ENCODE peak calls at places on chromosomes 1 and 21, in four cellular contexts. Z is prostate gland; Y is GM23338; G is CD8-positive, alpha-beta T cell. T is an unnamed sample.
A peak's percentile ranks its signal among the peaks of the same experiment; 100 is the strongest.

GRCh38 chr1:230292739-230293720 is 133.1 kb downstream of the PGBD5 start:
- DNase-seq in Z (no peak), Y (no peak), G (no peak), T (no peak)

GRCh38 chr1:42424201-42424600 is 31.6 kb downstream of the ZMYND12 start:
- DNase-seq in Z (no peak), Y (no peak), G (no peak), T (no peak)

GRCh38 chr1:111990878-111991760 is 1.7 kb upstream of the KCND3 start:
- DNase-seq in Z (peak; percentile 87), Y (peak; percentile 82), G (no peak), T (peak; percentile 67)

GRCh38 chr1:198064181-198064580 is 92.6 kb upstream of the NEK7 start:
- DNase-seq in Z (no peak), Y (no peak), G (no peak), T (no peak)

GRCh38 chr21:15706686-15707085 is 23.1 kb upstream of the USP25 start:
- DNase-seq in Z (peak; percentile 50), Y (no peak), G (no peak), T (peak; percentile 77)

GRCh38 chr1:210448293-210448892 is 119.7 kb downstream of the HHAT start:
- DNase-seq in Z (peak; percentile 11), Y (peak; percentile 80), G (no peak), T (peak; percentile 3)

GRCh38 chr21:31157756-31158155 is 119.5 kb upstream of the KRTAP19-8 start:
- DNase-seq in Z (no peak), Y (peak; percentile 76), G (no peak), T (no peak)

GRCh38 chr1:110765640-110766335 is 91.0 kb upstream of the KCNA3 start:
- DNase-seq in Z (peak; percentile 39), Y (peak; percentile 72), G (peak; percentile 52), T (peak; percentile 13)

GRCh38 chr1:938088-938683 is 14.5 kb downstream of the SAMD11 start:
- DNase-seq in Z (peak; percentile 44), Y (no peak), G (no peak), T (no peak)

GRCh38 chr1:24709748-24710416 is 35.4 kb upstream of the CLIC4 start:
- DNase-seq in Z (no peak), Y (no peak), G (no peak), T (no peak)

GRCh38 chr1:113677250-113678158 is 81.8 kb downstream of the PHTF1 start:
- DNase-seq in Z (no peak), Y (peak; percentile 74), G (no peak), T (peak; percentile 33)

GRCh38 chr1:87200875-87201638 is 127.6 kb upstream of the LMO4 start:
- DNase-seq in Z (no peak), Y (peak; percentile 66), G (no peak), T (peak; percentile 19)

GRCh38 chr1:62782197-62782886 is 1.6 kb upstream of the ATG4C start:
- DNase-seq in Z (no peak), Y (no peak), G (no peak), T (no peak)

GRCh38 chr1:9874412-9874811 is 35.7 kb downstream of the CTNNBIP1 start:
- DNase-seq in Z (no peak), Y (no peak), G (no peak), T (no peak)

GRCh38 chr21:32099812-32100416 is 178.9 kb downstream of the MIS18A start:
- DNase-seq in Z (no peak), Y (peak; percentile 62), G (no peak), T (no peak)

GRCh38 chr1:170664283-170664827 is 424 bp downstream of the PRRX1 start:
- DNase-seq in Z (no peak), Y (peak; percentile 33), G (no peak), T (no peak)

GRCh38 chr1:107138767-107139445 is 1.9 kb upstream of the NTNG1 start:
- DNase-seq in Z (no peak), Y (peak; percentile 11), G (peak; percentile 5), T (no peak)

GRCh38 chr1:234618726-234619049 is 8.7 kb upstream of the IRF2BP2 start:
- DNase-seq in Z (no peak), Y (no peak), G (no peak), T (no peak)

GRCh38 chr1:157085416-157085815 is 14.2 kb downstream of the ETV3L start:
- DNase-seq in Z (no peak), Y (no peak), G (no peak), T (no peak)

GRCh38 chr1:53477626-53478025 is 18.4 kb downstream of the DMRTB1 start:
- DNase-seq in Z (no peak), Y (no peak), G (no peak), T (no peak)

GRCh38 chr21:34881421-34881820 is 167.7 kb downstream of the RUNX1 start:
- DNase-seq in Z (no peak), Y (no peak), G (no peak), T (no peak)

GRCh38 chr21:45640001-45640887 is 3.3 kb upstream of the PCBP3 start:
- DNase-seq in Z (no peak), Y (peak; percentile 7), G (no peak), T (no peak)

GRCh38 chr1:154219511-154219910 is 1.2 kb upstream of the UBAP2L start:
- DNase-seq in Z (no peak), Y (peak; percentile 11), G (no peak), T (no peak)

GRCh38 chr1:167061073-167061464 is 29.1 kb downstream of the GPA33 start:
- DNase-seq in Z (no peak), Y (no peak), G (no peak), T (no peak)

GRCh38 chr1:187951817-187952216 is 1123.1 kb downstream of the PLA2G4A start:
- DNase-seq in Z (no peak), Y (no peak), G (no peak), T (no peak)

GRCh38 chr1:21779613-21780521 is 3.1 kb downstream of the USP48 start:
- DNase-seq in Z (no peak), Y (no peak), G (no peak), T (no peak)

GRCh38 chr1:46522184-46522968 is 29.1 kb downstream of the KNCN start:
- DNase-seq in Z (peak; percentile 57), Y (no peak), G (no peak), T (peak; percentile 8)

GRCh38 chr1:10415211-10415930 is 14.9 kb upstream of the CENPS start:
- DNase-seq in Z (no peak), Y (peak; percentile 21), G (no peak), T (peak; percentile 56)

GRCh38 chr1:227764019-227764391 is 28.8 kb downstream of the SNAP47 start:
- DNase-seq in Z (no peak), Y (no peak), G (no peak), T (no peak)

GRCh38 chr1:232625319-232625868 is 4.5 kb downstream of the SIPA1L2 start:
- DNase-seq in Z (no peak), Y (no peak), G (no peak), T (no peak)

GRCh38 chr1:64505944-64506658 is 36.2 kb downstream of the CACHD1 start:
- DNase-seq in Z (no peak), Y (no peak), G (peak; percentile 39), T (peak; percentile 11)

GRCh38 chr1:5444365-5444890 is 547.8 kb downstream of the NPHP4 start:
- DNase-seq in Z (no peak), Y (no peak), G (no peak), T (no peak)

GRCh38 chr21:46056450-46056903 is 41.4 kb upstream of the COL6A2 start:
- DNase-seq in Z (no peak), Y (peak; percentile 51), G (no peak), T (no peak)

GRCh38 chr1:30623431-30623830 is 100.0 kb downstream of the MATN1 start:
- DNase-seq in Z (no peak), Y (no peak), G (no peak), T (no peak)

GRCh38 chr1:90579212-90579802 is 137.8 kb downstream of the BARHL2 start:
- DNase-seq in Z (no peak), Y (peak; percentile 74), G (no peak), T (peak; percentile 22)

GRCh38 chr1:200660719-200661118 is 9.0 kb downstream of the DDX59 start:
- DNase-seq in Z (no peak), Y (no peak), G (no peak), T (no peak)

GRCh38 chr1:89637496-89637895 is 4.6 kb downstream of the LRRC8C start:
- DNase-seq in Z (no peak), Y (no peak), G (no peak), T (no peak)

GRCh38 chr21:33971492-33972013 is 55.9 kb upstream of the ATP5PO start:
- DNase-seq in Z (peak; percentile 29), Y (peak; percentile 78), G (no peak), T (no peak)

GRCh38 chr1:242623751-242624150 is 99.3 kb upstream of the PLD5 start:
- DNase-seq in Z (no peak), Y (no peak), G (no peak), T (no peak)
- H3K4me3 ChIP-seq in Z (no peak overlapping the region), Y (no peak overlapping the region), G (no peak overlapping the region), T (no peak overlapping the region)

GRCh38 chr1:23692308-23692871 is 784 bp downstream of the RPL11 start:
- DNase-seq in Z (no peak), Y (no peak), G (no peak), T (no peak)

GRCh38 chr1:23694371-23694770 is 2.8 kb downstream of the RPL11 start:
- DNase-seq in Z (no peak), Y (no peak), G (no peak), T (no peak)

GRCh38 chr1:23695667-23696066 is 4.1 kb downstream of the RPL11 start:
- DNase-seq in Z (no peak), Y (no peak), G (no peak), T (no peak)

GRCh38 chr1:23693599-23693998 is 2.0 kb downstream of the RPL11 start:
- DNase-seq in Z (no peak), Y (no peak), G (no peak), T (no peak)

GRCh38 chr1:23691499-23692307 is at the start of gene RPL11:
- DNase-seq in Z (peak; percentile 94), Y (peak; percentile 98), G (peak; percentile 91), T (peak; percentile 84)
- TF ChIP-seq CTCF in Z (peak; percentile 92), Y (peak; percentile 61), G (peak; percentile 77), T (peak; percentile 42)

DNA sequence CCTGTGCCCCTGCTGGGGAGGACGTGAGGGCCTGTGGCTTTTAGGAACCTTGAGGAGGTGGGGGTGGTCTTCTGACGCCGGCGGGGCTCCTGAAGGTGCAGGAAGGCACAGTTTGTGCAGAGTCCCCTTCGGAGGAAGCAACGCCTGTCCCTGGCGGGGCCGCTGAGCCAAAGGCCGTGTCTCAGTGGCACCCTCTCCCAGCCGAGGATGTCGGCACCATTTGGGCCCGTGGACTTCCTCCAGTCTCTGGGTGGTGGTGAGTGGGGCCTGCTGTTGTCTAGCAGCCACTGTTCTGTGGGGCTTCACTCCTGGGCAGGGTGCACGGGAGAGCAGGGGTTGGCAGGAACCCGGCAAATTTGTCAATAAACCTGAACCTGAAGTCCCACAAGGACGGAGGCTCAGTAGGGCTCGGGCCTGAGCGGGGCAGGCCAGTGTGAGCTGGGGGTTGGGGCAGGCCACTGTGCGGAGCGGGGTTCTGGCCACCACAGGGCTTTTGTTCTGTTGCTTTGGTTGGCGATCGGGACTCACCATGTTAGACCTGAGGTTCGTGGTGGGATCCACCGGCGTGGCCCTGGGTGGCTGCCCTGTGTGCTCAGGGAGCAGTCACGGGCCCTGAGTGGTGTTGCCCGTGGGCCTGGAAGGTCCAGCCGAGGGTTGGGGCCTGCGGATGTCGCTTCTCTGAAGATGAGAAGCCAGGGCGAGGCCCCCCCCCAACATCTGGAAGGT is 64.8 kb downstream of the SKI start:
- DNase-seq in Z (no peak), Y (no peak), G (no peak), T (no peak)
- H3K4me3 ChIP-seq in Z (no peak overlapping the region), Y (no peak overlapping the region), G (no peak overlapping the region), T (no peak overlapping the region)

GRCh38 chr1:39569034-39569433 is 7.6 kb downstream of the PABPC4 start:
- DNase-seq in Z (no peak), Y (no peak), G (no peak), T (no peak)
- TF ChIP-seq CTCF in Z (no peak), Y (no peak), G (no peak), T (no peak)